ENCODE peak calls at places on chromosomes 7 and 10, in nine cellular contexts. F is activated T-helper 1 cell treated with Interleukin-2 at 50 U/mL for 16 hours; X is tibial nerve; U is uterus; O is NCI-H187 treated with DMSO at 0.1 percent for 48 hours; D is DMS79 treated with DMSO at 0.1 percent for 48 hours; S is stimulated activated CD8-positive, alpha-beta memory T cell treated with anti-CD3 and anti-CD28 coated beads, Interleukin-4, amount 100 ng/mL, for 48 hours; G is T-helper 1 cell; J is fibroblast of mammary gland. V is an unnamed sample.

GRCh38 chr7:18352339-18353255 is 143.0 kb upstream of the HDAC9 start:
- DNase-seq in X (no peak), J (peak; percentile 78), G (no peak), D (peak; percentile 53), U (peak; percentile 54), O (peak; percentile 23), S (no peak), F (no peak), V (no peak)

GRCh38 chr7:116770941-116771340 is 91.4 kb upstream of the CAPZA2 start:
- DNase-seq in J (no peak), U (no peak), X (no peak), F (no peak), S (no peak), G (no peak), O (no peak), D (no peak), V (no peak)

GRCh38 chr7:73433924-73434700 is 534 bp downstream of the FZD9 start:
- DNase-seq in S (no peak), D (no peak), F (no peak), O (no peak), G (no peak), X (no peak), J (no peak), U (no peak), V (no peak)

GRCh38 chr10:102302611-102303010 is 57.3 kb downstream of the GBF1 start:
- DNase-seq in G (no peak), X (no peak), O (no peak), U (no peak), F (no peak), D (no peak), S (no peak), J (peak; percentile 87), V (no peak)

GRCh38 chr10:112739219-112739969 is 210.7 kb upstream of the TCF7L2 start:
- DNase-seq in D (no peak), X (no peak), O (no peak), F (no peak), S (no peak), J (no peak), G (no peak), U (no peak), V (no peak)

GRCh38 chr7:38678342-38679054 is 47.3 kb upstream of the AMPH start:
- DNase-seq in G (no peak), D (no peak), X (no peak), J (no peak), F (no peak), O (no peak), U (no peak), S (no peak), V (no peak)

GRCh38 chr7:127266047-127266446 is 13.3 kb upstream of the GRM8 start:
- DNase-seq in J (no peak), D (no peak), G (no peak), F (no peak), U (no peak), S (no peak), O (no peak), X (no peak), V (no peak)

GRCh38 chr10:123913688-123914268 is 22.2 kb upstream of the CPXM2 start:
- DNase-seq in S (no peak), X (peak; percentile 57), D (no peak), O (no peak), F (no peak), G (no peak), U (peak; percentile 57), J (peak; percentile 60), V (no peak)

GRCh38 chr10:113980408-113981087 is 63.1 kb upstream of the ADRB1 start:
- DNase-seq in G (no peak), S (no peak), X (no peak), F (no peak), J (no peak), U (no peak), D (no peak), O (no peak), V (no peak)

GRCh38 chr10:90089724-90090123 is 388.3 kb downstream of the KIF20B start:
- DNase-seq in J (no peak), D (no peak), U (no peak), F (no peak), S (no peak), X (no peak), G (no peak), O (no peak), V (no peak)

GRCh38 chr7:14252458-14252857 is 263.0 kb upstream of the ETV1 start:
- DNase-seq in D (no peak), U (no peak), F (no peak), J (no peak), S (no peak), O (no peak), G (no peak), X (no peak), V (no peak)

GRCh38 chr10:27192284-27192683 is 37.1 kb downstream of the MASTL start:
- DNase-seq in J (peak; percentile 97), G (no peak), S (no peak), O (no peak), F (no peak), X (no peak), D (no peak), U (no peak), V (no peak)

V was measured in CD4-positive, alpha-beta T cell.